ENCODE peak calls at places on chromosomes 1 and 21, in seven cellular contexts. G is A549, S is body of pancreas, O is tibial nerve, N is heart left ventricle, B is GM12878, L is IMR-90. F is an unnamed sample.

GRCh38 chr1:33310702-33311101 is 10.2 kb downstream of the A3GALT2 start:
- DNase-seq in S (no peak), G (no peak), L (no peak), B (no peak), N (peak; percentile 13), O (no peak), F (no peak)

GRCh38 chr1:63892632-63893395 is 119.0 kb downstream of the ROR1 start:
- DNase-seq in L (peak; percentile 76), G (peak; percentile 18), S (peak; percentile 49), B (peak; percentile 80), N (no peak), O (no peak), F (no peak)

GRCh38 chr1:97870574-97870973 is 50.3 kb downstream of the DPYD start:
- DNase-seq in G (no peak), L (no peak), B (no peak), S (no peak), N (no peak), O (no peak), F (no peak)

GRCh38 chr1:30764939-30765582 is 7.5 kb upstream of the LAPTM5 start:
- DNase-seq in S (no peak), B (peak; percentile 90), O (no peak), N (no peak), L (no peak), G (no peak), F (no peak)

GRCh38 chr1:186059752-186060151 is 315.3 kb downstream of the TPR start:
- DNase-seq in L (no peak), N (no peak), B (no peak), G (no peak), S (no peak), O (no peak), F (no peak)

GRCh38 chr21:29657228-29657989 is 282.4 kb downstream of the GRIK1 start:
- DNase-seq in B (no peak), O (no peak), L (no peak), G (no peak), S (peak; percentile 18), N (no peak), F (no peak)

GRCh38 chr1:99457381-99458165 is 188.3 kb upstream of the PALMD start:
- DNase-seq in O (no peak), N (no peak), L (peak; percentile 89), G (peak; percentile 31), S (no peak), B (no peak), F (no peak)

GRCh38 chr1:232486006-232486405 is 143.9 kb downstream of the SIPA1L2 start:
- DNase-seq in O (no peak), B (no peak), N (no peak), L (peak; percentile 52), S (no peak), G (no peak), F (no peak)

GRCh38 chr21:15415541-15416261 is 314.1 kb upstream of the USP25 start:
- DNase-seq in S (no peak), N (no peak), G (no peak), O (no peak), L (no peak), B (no peak), F (no peak)

GRCh38 chr1:78440381-78440793 is 50.4 kb upstream of the PTGFR start:
- DNase-seq in G (no peak), S (no peak), L (peak; percentile 69), B (no peak), N (no peak), O (no peak), F (peak; percentile 6)

GRCh38 chr1:65084068-65084467 is 63.9 kb upstream of the AK4 start:
- DNase-seq in O (no peak), N (no peak), S (no peak), B (no peak), G (no peak), L (no peak), F (no peak)

GRCh38 chr1:207828485-207829158 is 76.8 kb downstream of the CD46 start:
- DNase-seq in O (peak; percentile 68), L (peak; percentile 82), N (peak; percentile 81), B (peak; percentile 81), S (peak; percentile 90), G (peak; percentile 90), F (peak; percentile 73)

GRCh38 chr1:91851130-91852010 is 34.6 kb downstream of the TGFBR3 start:
- DNase-seq in O (peak; percentile 84), N (peak; percentile 97), B (no peak), L (peak; percentile 89), S (peak; percentile 84), G (peak; percentile 80), F (peak; percentile 39)

GRCh38 chr1:246425139-246425794 is 81.8 kb downstream of the SMYD3 start:
- DNase-seq in N (no peak), B (no peak), S (no peak), O (no peak), L (no peak), G (no peak), F (no peak)

GRCh38 chr1:7387053-7387861 is 383.8 kb upstream of the VAMP3 start:
- DNase-seq in L (no peak), N (no peak), O (no peak), G (no peak), S (no peak), B (no peak), F (no peak)

GRCh38 chr1:229891227-229891626 is 175.8 kb upstream of the GALNT2 start:
- DNase-seq in G (no peak), S (no peak), N (no peak), O (no peak), B (no peak), L (no peak), F (no peak)

GRCh38 chr1:101237229-101237837 is 514 bp downstream of the S1PR1 start:
- DNase-seq in L (peak; percentile 75), N (no peak), O (no peak), B (peak; percentile 45), S (peak; percentile 38), G (no peak), F (no peak)

GRCh38 chr1:101236546-101237228 is at the start of gene S1PR1:
- DNase-seq in S (peak; percentile 31), B (peak; percentile 28), O (peak; percentile 32), L (peak; percentile 69), G (no peak), N (peak; percentile 89), F (peak; percentile 35)

GRCh38 chr1:101239095-101240040 is 2.5 kb downstream of the S1PR1 start:
- DNase-seq in N (peak; percentile 47), G (no peak), B (no peak), S (no peak), L (no peak), O (no peak), F (no peak)

GRCh38 chr1:101238681-101239094 is 1.9 kb downstream of the S1PR1 start:
- DNase-seq in G (peak; percentile 66), L (peak; percentile 91), N (peak; percentile 88), B (no peak), S (peak; percentile 77), O (peak; percentile 70), F (peak; percentile 52)

DNA sequence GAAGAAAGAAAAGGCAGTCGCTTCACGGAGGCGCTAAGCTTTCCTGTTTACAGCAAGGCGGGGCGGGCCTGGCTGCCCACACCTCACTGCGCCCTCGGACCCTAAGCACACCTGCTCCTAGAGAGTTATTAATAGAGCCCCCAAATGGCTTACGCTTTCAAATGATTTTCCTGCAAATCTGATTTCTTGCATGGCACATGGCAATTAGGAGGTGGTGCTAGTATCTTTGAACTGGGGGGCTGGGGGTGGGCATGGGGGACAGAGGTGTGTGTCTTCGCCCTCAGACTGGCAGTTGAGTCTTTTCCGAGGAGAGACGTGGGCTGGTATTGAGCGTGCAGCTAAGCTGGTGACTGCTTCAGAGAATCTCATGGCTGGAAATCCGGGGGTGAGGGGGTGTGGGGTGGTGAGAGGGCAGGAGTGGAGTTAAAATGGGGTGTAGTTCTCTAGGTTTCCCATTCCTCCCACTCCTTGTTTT is 1.3 kb downstream of the S1PR1 start:
- DNase-seq in O (no peak), L (no peak), B (no peak), G (no peak), N (no peak), S (no peak), F (no peak)
- TF ChIP-seq POLR2A in O (no peak), L (no peak), B (no peak), G (no peak), N (no peak), S (no peak), F (no peak)

GRCh38 chr1:23799570-23800395 is 771 bp downstream of the GALE start:
- DNase-seq in S (peak; percentile 76), O (no peak), G (peak; percentile 79), L (peak; percentile 56), B (no peak), N (peak; percentile 63), F (peak; percentile 81)

GRCh38 chr1:23801876-23802275 is 1.3 kb upstream of the GALE start:
- DNase-seq in B (no peak), S (no peak), O (no peak), L (no peak), G (no peak), N (no peak), F (no peak)

GRCh38 chr1:23799255-23799569 is 1.3 kb downstream of the GALE start:
- DNase-seq in O (no peak), G (no peak), B (no peak), L (no peak), S (no peak), N (no peak), F (no peak)

GRCh38 chr1:23801338-23801748 is 789 bp upstream of the GALE start:
- DNase-seq in G (no peak), O (no peak), B (no peak), S (peak; percentile 55), L (no peak), N (no peak), F (no peak)

GRCh38 chr1:23800396-23801337 is at the start of gene GALE:
- DNase-seq in N (peak; percentile 98), B (peak; percentile 68), G (peak; percentile 92), O (peak; percentile 96), L (peak; percentile 92), S (peak; percentile 98), F (peak; percentile 83)
- TF ChIP-seq POLR2A in N (no peak), B (peak; percentile 83), G (peak; percentile 42), O (peak; percentile 63), L (peak; percentile 53), S (peak; percentile 77), F (peak; percentile 59)

GRCh38 chr1:114468047-114468446 is 43.0 kb downstream of the TRIM33 start:
- DNase-seq in G (no peak), B (no peak), O (no peak), S (no peak), L (no peak), N (no peak), F (no peak)
- TF ChIP-seq POLR2A in G (no peak), B (no peak), O (no peak), S (no peak), L (no peak), N (no peak), F (no peak)

DNA sequence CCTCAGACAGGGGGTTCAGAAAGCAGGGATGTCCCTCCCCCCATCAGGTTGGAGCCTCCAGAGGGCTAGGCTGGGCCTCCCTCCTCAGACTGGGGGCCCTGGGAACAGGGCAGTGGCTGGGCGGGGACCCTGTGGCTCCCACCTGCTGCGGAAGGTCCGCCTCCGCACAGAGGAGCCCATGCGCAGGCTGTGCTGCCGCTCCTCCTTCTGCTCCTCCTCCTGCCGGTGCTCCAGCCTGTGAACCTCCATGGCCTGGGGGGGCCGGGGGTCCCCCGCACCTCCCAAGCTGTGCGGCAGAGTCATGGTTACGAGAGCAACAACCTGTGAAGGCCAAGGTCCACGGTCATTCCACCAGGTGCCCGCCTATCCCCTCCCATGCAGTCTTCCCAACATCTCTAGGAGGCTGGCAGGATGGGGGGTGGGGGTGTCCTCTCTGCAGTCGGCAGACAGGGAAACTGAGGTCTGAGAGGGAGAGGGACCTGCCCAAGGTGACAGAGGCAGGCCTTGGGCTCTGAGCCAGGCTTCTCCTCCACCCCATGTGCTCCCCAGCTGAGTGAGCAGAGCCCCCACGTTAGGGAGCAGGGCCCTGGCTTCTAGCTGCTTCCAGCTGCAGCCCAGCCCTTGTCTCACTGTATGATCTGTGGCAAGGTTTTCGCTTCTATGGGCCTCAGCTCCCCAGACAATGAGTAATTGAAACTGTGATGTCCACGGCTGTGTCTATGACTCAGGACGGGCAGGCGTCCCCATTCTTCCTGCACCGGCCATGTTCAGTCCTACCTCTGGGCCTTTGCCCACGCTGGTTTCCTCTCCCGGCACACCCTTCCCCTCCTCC is 3.4 kb downstream of the MYOM3 start:
- DNase-seq in L (peak; percentile 69), N (peak; percentile 72), B (no peak), O (no peak), G (peak; percentile 68), S (no peak), F (peak; percentile 69)
- TF ChIP-seq POLR2A in L (no peak), N (no peak), B (no peak), O (no peak), G (peak; percentile 16), S (no peak), F (no peak)